ENCODE peak calls at places on chromosomes 5 and 9, in four cellular contexts. B is HepG2, E is GM12878, I is HCT116. O is an unnamed sample.

GRCh38 chr9:6681957-6682501 is 36.5 kb upstream of the GLDC start:
- DNase-seq in B (no peak), I (no peak), E (no peak), O (no peak)

GRCh38 chr5:169354263-169354662 is 53.3 kb upstream of the SLIT3 start:
- DNase-seq in B (no peak), E (no peak), I (no peak), O (peak)

GRCh38 chr9:33227013-33227398 is 13.0 kb upstream of the SPINK4 start:
- DNase-seq in I (no peak), B (no peak), E (no peak), O (no peak)

GRCh38 chr9:98108540-98109031 is 10.4 kb downstream of the TRIM14 start:
- DNase-seq in E (peak), I (no peak), B (no peak), O (no peak)

GRCh38 chr9:127168756-127169506 is 46.5 kb upstream of the ANGPTL2 start:
- DNase-seq in B (no peak), I (no peak), E (no peak), O (no peak)

GRCh38 chr9:133262226-133262625 is 12.8 kb downstream of the ABO start:
- DNase-seq in I (no peak), B (no peak), E (no peak), O (no peak)

GRCh38 chr5:152584103-152584502 is 179.0 kb upstream of the NMUR2 start:
- DNase-seq in I (no peak), E (no peak), B (no peak), O (no peak)

GRCh38 chr5:57033103-57033502 is 81.2 kb upstream of the MIER3 start:
- DNase-seq in B (no peak), E (no peak), I (peak), O (no peak)

GRCh38 chr9:70587143-70587710 is 172.8 kb upstream of the KLF9 start:
- DNase-seq in B (no peak), E (no peak), I (no peak), O (peak)

GRCh38 chr5:95163079-95163478 is 121.8 kb downstream of the MCTP1 start:
- DNase-seq in B (no peak), E (no peak), I (no peak), O (no peak)

GRCh38 chr9:121942313-121942712 is 150.8 kb downstream of the TTLL11 start:
- DNase-seq in B (peak), E (no peak), I (no peak), O (no peak)

GRCh38 chr5:61182449-61182848 is 20.2 kb upstream of the SMIM15 start:
- DNase-seq in B (no peak), I (no peak), E (no peak), O (peak)

GRCh38 chr9:93590609-93591234 is 14.3 kb downstream of the PHF2 start:
- DNase-seq in B (no peak), E (no peak), I (no peak), O (no peak)

GRCh38 chr9:90964101-90965020 is 162.7 kb downstream of the SYK start:
- DNase-seq in E (no peak), B (peak), I (peak), O (no peak)

GRCh38 chr9:90974007-90974406 is 172.4 kb downstream of the SYK start:
- DNase-seq in E (no peak), B (no peak), I (no peak), O (peak)

GRCh38 chr5:173538018-173538417 is 78.4 kb downstream of the BOD1 start:
- DNase-seq in B (no peak), E (no peak), I (no peak), O (no peak)

GRCh38 chr5:75668988-75669760 is 48.1 kb downstream of the POC5 start:
- DNase-seq in I (no peak), E (peak), B (peak), O (peak)

GRCh38 chr9:132474253-132474652 is 64.2 kb downstream of the CFAP77 start:
- DNase-seq in I (no peak), B (peak), E (no peak), O (peak)

GRCh38 chr5:172714491-172715420 is 56.2 kb downstream of the DUSP1 start:
- DNase-seq in B (peak), I (peak), E (no peak), O (peak)

GRCh38 chr5:113147088-113147487 is 170.5 kb downstream of the DCP2 start:
- DNase-seq in E (no peak), I (no peak), B (no peak), O (peak)

GRCh38 chr5:173885481-173886010 is 2.6 kb upstream of the CPEB4 start:
- DNase-seq in E (no peak), B (no peak), I (no peak), O (no peak)

GRCh38 chr5:66807743-66808142 is 211.6 kb downstream of the MAST4 start:
- DNase-seq in I (peak), B (peak), E (no peak), O (peak)

GRCh38 chr9:109107402-109108240 is 12.1 kb downstream of the TMEM245 start:
- DNase-seq in I (peak), B (peak), E (no peak), O (peak)

GRCh38 chr9:93614830-93615468 is 38.6 kb downstream of the PHF2 start:
- DNase-seq in I (no peak), B (no peak), E (no peak), O (no peak)

GRCh38 chr9:7671847-7672246 is 127.7 kb downstream of the DMAC1 start:
- DNase-seq in B (no peak), I (no peak), E (no peak), O (no peak)

GRCh38 chr9:84781431-84781830 is 111.9 kb downstream of the NTRK2 start:
- DNase-seq in B (peak), E (no peak), I (no peak), O (no peak)

GRCh38 chr9:98135938-98136337 is 16.9 kb upstream of the TRIM14 start:
- DNase-seq in E (no peak), I (no peak), B (no peak), O (no peak)

GRCh38 chr5:54470191-54470590 is 14.7 kb downstream of the HSPB3 start:
- DNase-seq in B (no peak), I (no peak), E (no peak), O (peak)

GRCh38 chr5:142427529-142427928 is 102.7 kb upstream of the SPRY4 start:
- DNase-seq in I (no peak), E (no peak), B (no peak), O (no peak)

GRCh38 chr5:62616615-62617277 is 38.1 kb downstream of the LRRC70 start:
- DNase-seq in E (no peak), B (no peak), I (no peak), O (no peak)

GRCh38 chr9:89886281-89886700 is 281.5 kb downstream of the GADD45G start:
- DNase-seq in B (no peak), E (no peak), I (no peak), O (no peak)

GRCh38 chr9:33105939-33106338 is 29.5 kb upstream of the SMU1 start:
- DNase-seq in E (no peak), B (no peak), I (no peak), O (peak)

GRCh38 chr9:71472400-71472799 is 295.9 kb downstream of the CEMIP2 start:
- DNase-seq in E (no peak), B (no peak), I (no peak), O (no peak)

GRCh38 chr5:56640763-56641406 is 174.5 kb upstream of the MAP3K1 start:
- DNase-seq in E (no peak), I (no peak), B (no peak), O (no peak)

GRCh38 chr9:132590037-132590317 is 7.6 kb downstream of the BARHL1 start:
- DNase-seq in I (no peak), E (no peak), B (no peak), O (no peak)

GRCh38 chr9:35679766-35680330 is 6.1 kb downstream of the CA9 start:
- DNase-seq in B (no peak), E (no peak), I (no peak), O (no peak)

GRCh38 chr5:9423611-9424010 is 122.3 kb downstream of the SEMA5A start:
- DNase-seq in E (no peak), I (no peak), B (no peak), O (peak)

GRCh38 chr9:132144708-132145365 is 17.0 kb upstream of the NTNG2 start:
- DNase-seq in B (no peak), E (no peak), I (no peak), O (peak)

GRCh38 chr5:168364151-168364661 is 72.8 kb downstream of the WWC1 start:
- DNase-seq in I (peak), B (no peak), E (no peak), O (peak)

GRCh38 chr5:56075361-56075760 is 80.6 kb upstream of the IL6ST start:
- DNase-seq in E (no peak), B (no peak), I (no peak), O (peak)

GRCh38 chr5:24401767-24402166 is 243.0 kb downstream of the CDH10 start:
- DNase-seq in I (no peak), B (no peak), E (no peak), O (no peak)
- TF ChIP-seq RAD21 in I (no peak), B (no peak), E (no peak), O (no peak)

GRCh38 chr5:157669701-157670097 is 1.6 kb upstream of the C5orf52 start:
- DNase-seq in B (no peak), I (no peak), E (no peak), O (no peak)
- TF ChIP-seq RAD21 in B (no peak), I (no peak), E (no peak), O (no peak)

GRCh38 chr5:133389066-133389590 is 223.2 kb downstream of the FSTL4 start:
- DNase-seq in E (no peak), I (no peak), B (no peak), O (no peak)

GRCh38 chr5:133390416-133391155 is 221.8 kb downstream of the FSTL4 start:
- DNase-seq in B (no peak), E (no peak), I (no peak), O (no peak)

GRCh38 chr5:133393776-133394476 is 218.4 kb downstream of the FSTL4 start:
- DNase-seq in B (no peak), I (no peak), E (no peak), O (no peak)

GRCh38 chr5:133391349-133392136 is 220.8 kb downstream of the FSTL4 start:
- DNase-seq in B (no peak), E (no peak), I (no peak), O (no peak)

DNA sequence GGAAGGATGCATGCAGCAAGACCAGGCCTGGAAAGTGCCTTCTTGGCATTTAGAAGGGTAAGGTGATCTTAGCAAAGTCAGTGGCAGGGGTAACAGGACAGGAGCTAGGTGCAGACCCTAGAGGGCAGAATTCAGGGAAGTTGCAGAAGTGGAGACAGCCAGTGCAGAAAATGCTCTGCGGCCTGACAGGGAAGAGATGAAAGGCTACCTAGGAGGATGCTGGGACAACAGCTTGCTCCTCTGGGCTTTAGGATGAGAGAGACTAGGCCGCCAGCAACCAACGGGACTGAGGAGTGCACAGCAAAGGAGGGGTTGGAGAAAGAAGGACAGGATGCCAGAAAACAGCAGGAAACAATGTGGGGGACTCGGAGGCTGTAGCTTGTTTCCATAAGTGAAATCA is 219.9 kb downstream of the FSTL4 start:
- DNase-seq in I (no peak), E (no peak), B (no peak), O (no peak)
- TF ChIP-seq RAD21 in I (no peak), E (no peak), B (no peak), O (no peak)

DNA sequence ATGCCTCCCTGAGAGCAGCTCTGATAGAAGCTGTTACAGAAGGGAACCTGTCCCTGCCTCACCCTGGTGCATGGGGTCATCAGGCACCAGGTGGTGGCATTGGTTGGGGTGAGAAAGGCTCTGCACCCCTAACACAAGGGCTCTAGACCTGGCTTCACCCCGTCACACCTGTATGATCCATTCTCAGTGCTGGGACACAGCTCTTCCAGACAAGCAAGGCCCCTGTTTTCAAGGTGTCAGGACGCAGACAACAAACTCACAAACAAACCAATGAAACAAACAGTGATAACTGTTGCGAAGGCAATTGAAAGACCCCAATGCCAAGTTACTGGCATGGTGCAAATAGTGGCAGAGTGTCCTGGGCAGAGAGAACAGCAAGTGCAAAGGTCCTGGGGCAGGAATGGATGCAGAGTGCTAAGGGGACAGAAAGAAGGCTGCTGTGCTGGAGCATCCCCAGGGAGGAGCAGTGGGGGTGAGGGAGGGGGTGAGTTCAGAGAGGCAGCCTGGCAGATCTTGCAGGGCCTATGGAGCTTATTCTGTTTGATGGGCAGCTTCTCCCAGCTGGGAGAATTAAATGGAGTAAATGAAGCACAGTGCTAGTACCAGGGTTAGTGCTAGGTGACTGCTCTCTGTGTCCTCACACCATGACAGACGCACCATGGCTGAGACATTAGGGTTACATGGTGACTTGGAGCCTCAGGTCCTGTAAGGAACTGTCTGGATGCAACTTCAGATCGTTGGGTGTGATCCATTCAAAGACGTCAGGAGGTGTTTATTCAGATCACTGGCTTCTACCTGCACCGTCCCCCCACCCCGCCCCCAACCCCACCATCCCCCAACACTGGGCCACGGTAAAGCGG is 67.9 kb upstream of the UNC5A start:
- DNase-seq in B (no peak), E (no peak), I (no peak), O (no peak)
- TF ChIP-seq RAD21 in B (no peak), E (no peak), I (no peak), O (no peak)

DNA sequence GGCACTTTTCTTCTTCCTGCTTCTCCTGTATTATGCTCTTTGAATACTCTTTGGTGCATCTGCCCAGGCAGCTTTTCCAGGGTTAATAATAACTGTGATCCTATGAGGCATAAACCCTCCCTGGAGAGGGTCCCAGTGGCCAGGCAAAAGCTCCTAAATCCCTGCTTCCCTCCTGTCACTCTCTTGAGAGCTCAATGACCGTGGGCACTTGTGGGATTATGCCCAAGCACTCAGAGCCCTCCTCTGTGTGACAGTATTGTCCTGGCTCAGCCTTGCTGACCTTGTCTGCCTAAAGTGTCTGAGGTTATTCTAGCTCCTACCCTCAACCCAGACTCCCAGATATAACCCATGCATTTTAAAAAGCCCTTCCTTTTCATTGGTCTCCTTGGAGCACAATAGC is 51.9 kb downstream of the GALNT10 start:
- DNase-seq in I (no peak), E (no peak), B (no peak), O (no peak)
- TF ChIP-seq RAD21 in I (no peak), E (no peak), B (no peak), O (no peak)

O was measured in IMR-90.